ENCODE peak calls at places on chromosomes 1 and 21, in ten cellular contexts. O is RCC 7860, U is DMS 273 treated with DMSO at 0.1 percent for 48 hours, X is retina, H is cardiac fibroblast, B is neural crest cell, R is Calu3, K is HuH-7, Z is T-helper 2 cell, P is renal cortical epithelial cell. A is an unnamed sample.

GRCh38 chr1:214537219-214537618 is 14.2 kb downstream of the PTPN14 start:
- DNase-seq in O (no peak), U (no peak), X (no peak), H (peak), B (no peak), R (no peak), K (no peak), Z (no peak), P (peak), A (no peak)

GRCh38 chr1:245378352-245379144 is 223.8 kb downstream of the KIF26B start:
- DNase-seq in O (peak), U (no peak), X (no peak), H (no peak), B (no peak), R (no peak), K (no peak), Z (no peak), P (no peak), A (no peak)

GRCh38 chr1:46466477-46467182 is 23.0 kb upstream of the DMBX1 start:
- DNase-seq in O (no peak), U (no peak), X (peak), H (peak), B (peak), R (peak), K (peak), Z (no peak), P (no peak), A (peak)

GRCh38 chr1:41615316-41615715 is 130.8 kb upstream of the EDN2 start:
- DNase-seq in O (no peak), U (no peak), X (no peak), H (no peak), B (no peak), R (no peak), K (no peak), Z (no peak), P (no peak), A (peak)

GRCh38 chr1:6450005-6450450 is 15.9 kb downstream of the TNFRSF25 start:
- DNase-seq in O (no peak), U (no peak), X (peak), H (no peak), B (no peak), R (no peak), K (no peak), Z (no peak), P (no peak), A (no peak)

GRCh38 chr1:223716302-223716862 is 4.0 kb downstream of the CAPN2 start:
- DNase-seq in O (no peak), U (no peak), X (no peak), H (peak), B (no peak), R (no peak), K (no peak), Z (peak), P (no peak), A (no peak)

GRCh38 chr1:156136970-156137483 is 16.4 kb upstream of the SEMA4A start:
- DNase-seq in O (no peak), U (no peak), X (no peak), H (no peak), B (no peak), R (no peak), K (no peak), Z (no peak), P (no peak), A (no peak)

GRCh38 chr1:228770779-228771223 is 35.5 kb downstream of the RHOU start:
- DNase-seq in O (no peak), U (peak), X (no peak), H (no peak), B (no peak), R (no peak), K (peak), Z (no peak), P (no peak), A (no peak)

GRCh38 chr1:178417858-178418257 is 78.9 kb downstream of the CLEC20A start:
- DNase-seq in O (peak), U (no peak), X (no peak), H (peak), B (no peak), R (peak), K (no peak), Z (no peak), P (peak), A (no peak)

GRCh38 chr21:32347887-32348450 is 44.8 kb downstream of the URB1 start:
- DNase-seq in O (no peak), U (no peak), X (no peak), H (no peak), B (no peak), R (no peak), K (no peak), Z (no peak), P (no peak), A (no peak)

GRCh38 chr1:212301570-212301969 is 16.4 kb downstream of the PPP2R5A start:
- DNase-seq in O (no peak), U (no peak), X (no peak), H (peak), B (no peak), R (no peak), K (no peak), Z (no peak), P (no peak), A (no peak)

GRCh38 chr1:182725264-182725965 is 41.0 kb upstream of the RGS8 start:
- DNase-seq in O (no peak), U (peak), X (peak), H (peak), B (no peak), R (no peak), K (no peak), Z (no peak), P (peak), A (no peak)

GRCh38 chr1:220879509-220880366 is 495 bp downstream of the HLX start:
- DNase-seq in O (peak), U (no peak), X (peak), H (peak), B (no peak), R (peak), K (peak), Z (no peak), P (no peak), A (peak)

GRCh38 chr1:81699234-81699633 is 101.5 kb upstream of the ADGRL2 start:
- DNase-seq in O (no peak), U (no peak), X (no peak), H (peak), B (no peak), R (peak), K (no peak), Z (no peak), P (peak), A (no peak)

GRCh38 chr1:175597969-175598765 is 145.2 kb downstream of the TNR start:
- DNase-seq in O (no peak), U (no peak), X (no peak), H (peak), B (no peak), R (no peak), K (no peak), Z (no peak), P (peak), A (no peak)

GRCh38 chr1:18927654-18928272 is 25.4 kb upstream of the ALDH4A1 start:
- DNase-seq in O (peak), U (no peak), X (no peak), H (peak), B (no peak), R (peak), K (no peak), Z (no peak), P (no peak), A (no peak)

GRCh38 chr1:110106013-110106941 is 6.0 kb upstream of the UBL4B start:
- DNase-seq in O (peak), U (peak), X (peak), H (peak), B (peak), R (peak), K (peak), Z (peak), P (peak), A (peak)

GRCh38 chr1:8122160-8122476 is 96.0 kb upstream of the ERRFI1 start:
- DNase-seq in O (peak), U (no peak), X (no peak), H (peak), B (no peak), R (peak), K (no peak), Z (no peak), P (no peak), A (no peak)

GRCh38 chr21:40852563-40852962 is 5.6 kb upstream of the DSCAM start:
- DNase-seq in O (no peak), U (no peak), X (no peak), H (no peak), B (no peak), R (no peak), K (no peak), Z (no peak), P (no peak), A (no peak)

GRCh38 chr1:53549287-53549686 is 90.1 kb downstream of the DMRTB1 start:
- DNase-seq in O (no peak), U (no peak), X (no peak), H (peak), B (no peak), R (no peak), K (no peak), Z (no peak), P (no peak), A (no peak)

GRCh38 chr21:36388076-36388475 is 2.9 kb downstream of the CHAF1B start:
- DNase-seq in O (no peak), U (no peak), X (no peak), H (no peak), B (no peak), R (no peak), K (no peak), Z (no peak), P (no peak), A (no peak)

GRCh38 chr21:34513109-34513675 is 1.2 kb upstream of the KCNE1 start:
- DNase-seq in O (no peak), U (no peak), X (no peak), H (peak), B (no peak), R (no peak), K (no peak), Z (no peak), P (no peak), A (no peak)

A was measured in ecto neural progenitor cell.